ENCODE peak calls at places on chromosomes 4 and X, in ten cellular contexts. V is HFFc6; G is dorsolateral prefrontal cortex; K is NCI-H2171; A is MM.1S; P is NCI-H2081; H is activated T-cell treated with anti-CD3 and anti-CD28 coated beads for 1 hour; M is activated T-helper 1 cell treated with anti-CD3 and anti-CD28 coated beads, Interleukin-2, amount 50 U/mL, for 16 hours; E is AG04450; N is AG08396. L is an unnamed sample.

GRCh38 chr4:183398298-183399129 is 45.9 kb upstream of the CDKN2AIP start:
- DNase-seq in G (peak), N (peak), K (no peak), E (peak), V (peak), H (peak), P (peak), A (peak), M (peak), L (no peak)

GRCh38 chr4:27024807-27025206 is 164.2 kb downstream of the STIM2 start:
- DNase-seq in P (no peak), G (no peak), H (no peak), V (no peak), K (no peak), M (no peak), N (no peak), A (no peak), E (no peak), L (no peak)

GRCh38 chr4:76198411-76199237 is 15.0 kb downstream of the SCARB2 start:
- DNase-seq in A (peak), M (no peak), N (peak), P (peak), H (no peak), E (peak), K (peak), V (peak), G (no peak), L (peak)

GRCh38 chr4:156837625-156838345 is 133.8 kb downstream of the PDGFC start:
- DNase-seq in K (no peak), H (no peak), V (no peak), N (no peak), G (no peak), P (no peak), E (no peak), A (no peak), M (no peak), L (no peak)

GRCh38 chr4:73607375-73608026 is 12.7 kb downstream of the RASSF6 start:
- DNase-seq in N (no peak), P (no peak), G (no peak), A (peak), M (no peak), H (no peak), V (no peak), E (no peak), K (no peak), L (no peak)

GRCh38 chr4:185139736-185140135 is 3.3 kb upstream of the SLC25A4 start:
- DNase-seq in M (no peak), K (no peak), P (no peak), N (no peak), A (no peak), E (no peak), V (no peak), H (no peak), G (no peak), L (no peak)

GRCh38 chr4:184655889-184656869 is 6.6 kb downstream of the PRIMPOL start:
- DNase-seq in G (no peak), M (no peak), H (no peak), A (no peak), K (no peak), V (no peak), N (no peak), P (no peak), E (no peak), L (no peak)

GRCh38 chr4:100286601-100287000 is 96.3 kb upstream of the DDIT4L start:
- DNase-seq in G (no peak), V (no peak), N (no peak), E (no peak), A (no peak), P (no peak), H (no peak), M (no peak), K (peak), L (no peak)

GRCh38 chr4:7936963-7937362 is 2.7 kb downstream of the AFAP1 start:
- DNase-seq in V (no peak), K (no peak), A (no peak), P (no peak), H (no peak), E (no peak), M (no peak), G (no peak), N (no peak), L (no peak)

GRCh38 chr4:160877087-160877790 is 1286.6 kb downstream of the FSTL5 start:
- DNase-seq in A (no peak), V (no peak), N (no peak), P (no peak), M (no peak), H (no peak), G (no peak), K (no peak), E (no peak), L (no peak)

GRCh38 chrX:110004210-110004609 is 1.3 kb downstream of the TMEM164 start:
- DNase-seq in K (no peak), V (no peak), E (no peak), N (no peak), H (no peak), M (no peak), P (no peak), G (no peak), A (no peak), L (no peak)

GRCh38 chr4:22237155-22237751 is 278.6 kb downstream of the ADGRA3 start:
- DNase-seq in G (no peak), N (no peak), E (no peak), K (no peak), H (peak), P (peak), V (no peak), A (peak), M (no peak), L (no peak)

GRCh38 chr4:73692284-73692683 is 48.1 kb upstream of the CXCL8 start:
- DNase-seq in H (no peak), E (no peak), A (no peak), P (no peak), M (no peak), N (no peak), V (peak), K (no peak), G (no peak), L (peak)

GRCh38 chrX:18886344-18887161 is 97.4 kb downstream of the PHKA2 start:
- DNase-seq in N (peak), H (peak), G (peak), A (peak), M (peak), E (no peak), K (no peak), V (peak), P (peak), L (no peak)

GRCh38 chrX:46040001-46040400 is 505.2 kb downstream of the ZNF674 start:
- DNase-seq in G (no peak), E (no peak), H (no peak), M (no peak), N (no peak), P (no peak), V (no peak), K (no peak), A (no peak), L (no peak)

GRCh38 chrX:2610246-2611170 is 80.6 kb upstream of the CD99 start:
- DNase-seq in E (no peak), M (no peak), K (no peak), V (no peak), A (no peak), H (no peak), G (no peak), P (no peak), N (no peak), L (no peak)

GRCh38 chr4:11338990-11339782 is 89.5 kb downstream of the HS3ST1 start:
- DNase-seq in H (no peak), V (no peak), G (no peak), E (no peak), P (no peak), A (no peak), K (no peak), N (no peak), M (no peak), L (no peak)

GRCh38 chr4:181017038-181017437 is 1226.2 kb upstream of the TENM3 start:
- DNase-seq in N (no peak), P (no peak), H (no peak), E (no peak), K (no peak), V (no peak), G (no peak), M (no peak), A (no peak), L (no peak)

GRCh38 chrX:111875881-111876280 is at the start of gene TRPC5OS:
- DNase-seq in G (no peak), H (no peak), E (no peak), P (no peak), V (no peak), N (no peak), K (no peak), M (no peak), A (no peak), L (no peak)

GRCh38 chr4:9384126-9384525 is 21.2 kb downstream of the USP17L30 start:
- DNase-seq in N (no peak), K (no peak), P (no peak), M (no peak), V (no peak), A (no peak), H (no peak), G (no peak), E (no peak), L (no peak)

GRCh38 chrX:112651766-112652165 is 28.0 kb downstream of the LHFPL1 start:
- DNase-seq in K (no peak), P (no peak), H (no peak), M (no peak), N (no peak), V (no peak), E (no peak), G (no peak), A (no peak), L (no peak)

GRCh38 chr4:184448828-184449227 is 25.5 kb downstream of the IRF2 start:
- DNase-seq in P (no peak), V (peak), N (peak), A (peak), G (no peak), M (no peak), E (no peak), K (no peak), H (no peak), L (no peak)

GRCh38 chrX:119757979-119758681 is at the start of gene SOWAHD:
- DNase-seq in P (peak), G (no peak), K (no peak), H (no peak), V (no peak), A (peak), M (no peak), E (no peak), N (no peak), L (no peak)

GRCh38 chr4:161937596-161937995 is 226.2 kb downstream of the FSTL5 start:
- DNase-seq in E (no peak), A (no peak), H (no peak), K (no peak), M (no peak), N (no peak), G (no peak), V (no peak), P (no peak), L (no peak)

GRCh38 chrX:38249965-38250364 is 29.3 kb upstream of the SRPX start:
- DNase-seq in N (no peak), P (no peak), K (no peak), A (no peak), H (no peak), E (no peak), G (no peak), V (no peak), M (no peak), L (no peak)

GRCh38 chr4:104938624-104939023 is 208.1 kb upstream of the TET2 start:
- DNase-seq in N (no peak), K (no peak), M (no peak), A (peak), E (no peak), H (no peak), V (no peak), G (no peak), P (no peak), L (no peak)

GRCh38 chr4:81397635-81398034 is 74.1 kb downstream of the RASGEF1B start:
- DNase-seq in H (no peak), M (no peak), K (no peak), G (no peak), P (no peak), V (no peak), A (no peak), N (no peak), E (no peak), L (no peak)

GRCh38 chrX:27598312-27598711 is 8.2 kb downstream of the DCAF8L2 start:
- DNase-seq in N (no peak), M (no peak), P (no peak), A (no peak), H (no peak), V (no peak), K (no peak), G (no peak), E (no peak), L (no peak)

L was measured in BJ.